ENCODE peak calls at places on chromosome 17, in ten cellular contexts. G is stimulated activated naive CD8-positive, alpha-beta T cell treated with anti-CD3 and anti-CD28 coated beads, Interleukin-15, amount 100 ng/mL, for 72 hours; Q is LHCN-M2; J is WTC11; M is iris pigment epithelial cell; U is BJ; I is thoracic aorta; Z is RCC 7860; Y is aorta; H is MCF 10A. L is an unnamed sample.

GRCh38 chr17:59418732-59419166 is 87.3 kb downstream of the YPEL2 start:
- DNase-seq in G (no peak), Q (no peak), J (no peak), M (no peak), U (no peak), I (no peak), Z (no peak), Y (peak), H (no peak), L (no peak)

GRCh38 chr17:30316736-30317135 is 17.1 kb downstream of the TMIGD1 start:
- DNase-seq in G (no peak), Q (no peak), J (no peak), M (no peak), U (no peak), I (no peak), Z (no peak), Y (no peak), H (no peak), L (no peak)

GRCh38 chr17:20218231-20218630 is 209.1 kb downstream of the SPECC1 start:
- DNase-seq in G (no peak), Q (no peak), J (no peak), M (no peak), U (no peak), I (no peak), Z (no peak), Y (no peak), H (no peak), L (no peak)

GRCh38 chr17:5355416-5356129 is 63.9 kb downstream of the NUP88 start:
- DNase-seq in G (no peak), Q (no peak), J (no peak), M (peak), U (peak), I (no peak), Z (no peak), Y (no peak), H (no peak), L (peak)

GRCh38 chr17:70137451-70138230 is 31.7 kb upstream of the KCNJ2 start:
- DNase-seq in G (peak), Q (peak), J (no peak), M (peak), U (peak), I (peak), Z (peak), Y (no peak), H (peak), L (no peak)

GRCh38 chr17:69812240-69812837 is 262.7 kb upstream of the KCNJ16 start:
- DNase-seq in G (no peak), Q (no peak), J (no peak), M (peak), U (no peak), I (no peak), Z (no peak), Y (no peak), H (peak), L (no peak)

GRCh38 chr17:73467651-73468050 is 155.8 kb upstream of the CDC42EP4 start:
- DNase-seq in G (no peak), Q (no peak), J (no peak), M (no peak), U (no peak), I (no peak), Z (no peak), Y (no peak), H (no peak), L (no peak)

GRCh38 chr17:27327397-27327796 is 33.5 kb downstream of the WSB1 start:
- DNase-seq in G (no peak), Q (no peak), J (no peak), M (no peak), U (no peak), I (no peak), Z (no peak), Y (no peak), H (no peak), L (no peak)

GRCh38 chr17:77774182-77774581 is 184.3 kb upstream of the TNRC6C start:
- DNase-seq in G (no peak), Q (no peak), J (no peak), M (no peak), U (no peak), I (no peak), Z (no peak), Y (no peak), H (no peak), L (no peak)

GRCh38 chr17:66492500-66493123 is 190.2 kb downstream of the PRKCA start:
- DNase-seq in G (no peak), Q (no peak), J (no peak), M (peak), U (no peak), I (no peak), Z (no peak), Y (no peak), H (no peak), L (no peak)

GRCh38 chr17:48908853-48909394 is 717 bp downstream of the UBE2Z start:
- DNase-seq in G (peak), Q (peak), J (peak), M (peak), U (peak), I (peak), Z (peak), Y (peak), H (peak), L (peak)

GRCh38 chr17:27348196-27348595 is 54.3 kb downstream of the WSB1 start:
- DNase-seq in G (no peak), Q (no peak), J (no peak), M (no peak), U (no peak), I (no peak), Z (no peak), Y (no peak), H (no peak), L (no peak)

GRCh38 chr17:34567665-34568064 is 11.7 kb upstream of the TMEM132E start:
- DNase-seq in G (no peak), Q (no peak), J (no peak), M (peak), U (no peak), I (no peak), Z (no peak), Y (no peak), H (no peak), L (no peak)

GRCh38 chr17:71337903-71338302 is 782.9 kb upstream of the SOX9 start:
- DNase-seq in G (no peak), Q (no peak), J (no peak), M (peak), U (no peak), I (no peak), Z (no peak), Y (no peak), H (peak), L (no peak)

GRCh38 chr17:50266384-50267073 is 7.7 kb upstream of the TMEM92 start:
- DNase-seq in G (no peak), Q (peak), J (no peak), M (peak), U (no peak), I (no peak), Z (peak), Y (peak), H (peak), L (no peak)

GRCh38 chr17:7080445-7081041 is 492 bp upstream of the CLEC10A start:
- DNase-seq in G (no peak), Q (no peak), J (no peak), M (no peak), U (no peak), I (no peak), Z (no peak), Y (peak), H (no peak), L (no peak)

GRCh38 chr17:41984454-41984853 is 17.9 kb downstream of the CNP start:
- DNase-seq in G (no peak), Q (no peak), J (no peak), M (no peak), U (no peak), I (no peak), Z (no peak), Y (no peak), H (no peak), L (no peak)

GRCh38 chr17:2081564-2081963 is 26.7 kb downstream of the HIC1 start:
- DNase-seq in G (no peak), Q (peak), J (no peak), M (peak), U (no peak), I (no peak), Z (peak), Y (peak), H (peak), L (no peak)

GRCh38 chr17:35536664-35537160 is 766 bp downstream of the SLFN12L start:
- DNase-seq in G (peak), Q (no peak), J (no peak), M (peak), U (no peak), I (no peak), Z (no peak), Y (no peak), H (no peak), L (no peak)

GRCh38 chr17:47224971-47225370 is 15.8 kb downstream of the MYL4 start:
- DNase-seq in G (no peak), Q (peak), J (no peak), M (peak), U (no peak), I (no peak), Z (no peak), Y (no peak), H (no peak), L (no peak)

GRCh38 chr17:77926967-77927366 is 31.5 kb upstream of the TNRC6C start:
- DNase-seq in G (no peak), Q (no peak), J (no peak), M (no peak), U (no peak), I (no peak), Z (no peak), Y (no peak), H (no peak), L (no peak)

GRCh38 chr17:83070800-83071341 is 8.5 kb upstream of the METRNL start:
- DNase-seq in G (no peak), Q (no peak), J (no peak), M (no peak), U (no peak), I (no peak), Z (no peak), Y (no peak), H (no peak), L (no peak)

GRCh38 chr17:57946798-57947358 is 8.3 kb downstream of the CUEDC1 start:
- DNase-seq in G (peak), Q (peak), J (no peak), M (peak), U (no peak), I (no peak), Z (peak), Y (no peak), H (peak), L (no peak)

GRCh38 chr17:61575352-61575975 is 15.6 kb downstream of the NACA2 start:
- DNase-seq in G (no peak), Q (no peak), J (no peak), M (peak), U (no peak), I (no peak), Z (no peak), Y (no peak), H (no peak), L (no peak)

GRCh38 chr17:231966-232807 is 50.7 kb upstream of the DOC2B start:
- DNase-seq in G (no peak), Q (no peak), J (peak), M (no peak), U (no peak), I (no peak), Z (no peak), Y (peak), H (no peak), L (no peak)

GRCh38 chr17:75091855-75092327 is 4.1 kb downstream of the SLC16A5 start:
- DNase-seq in G (no peak), Q (no peak), J (no peak), M (no peak), U (no peak), I (no peak), Z (no peak), Y (no peak), H (no peak), L (no peak)

GRCh38 chr17:60947100-60947499 is 269.4 kb downstream of the BCAS3 start:
- DNase-seq in G (no peak), Q (peak), J (no peak), M (peak), U (no peak), I (no peak), Z (no peak), Y (no peak), H (peak), L (no peak)

GRCh38 chr17:57861000-57861736 is 11.3 kb upstream of the MRPS23 start:
- DNase-seq in G (peak), Q (no peak), J (peak), M (peak), U (no peak), I (peak), Z (peak), Y (peak), H (no peak), L (peak)

GRCh38 chr17:77128895-77129567 is 11.7 kb upstream of the SEC14L1 start:
- DNase-seq in G (no peak), Q (no peak), J (no peak), M (peak), U (no peak), I (no peak), Z (no peak), Y (no peak), H (peak), L (no peak)

GRCh38 chr17:82016061-82016874 is 6.4 kb downstream of the CENPX start:
- DNase-seq in G (no peak), Q (no peak), J (no peak), M (no peak), U (no peak), I (no peak), Z (no peak), Y (no peak), H (no peak), L (no peak)

GRCh38 chr17:63543822-63544420 is 6.4 kb upstream of the DCAF7 start:
- DNase-seq in G (no peak), Q (no peak), J (no peak), M (no peak), U (no peak), I (no peak), Z (no peak), Y (peak), H (no peak), L (no peak)

GRCh38 chr17:15123593-15124590 is 141.2 kb downstream of the PMP22 start:
- DNase-seq in G (no peak), Q (peak), J (no peak), M (no peak), U (peak), I (no peak), Z (no peak), Y (no peak), H (no peak), L (no peak)

GRCh38 chr17:15475620-15476354 is 8.4 kb upstream of the CDRT4 start:
- DNase-seq in G (no peak), Q (peak), J (no peak), M (peak), U (no peak), I (no peak), Z (no peak), Y (no peak), H (peak), L (no peak)

GRCh38 chr17:68398731-68399637 is 58.3 kb downstream of the WIPI1 start:
- DNase-seq in G (peak), Q (peak), J (peak), M (peak), U (no peak), I (no peak), Z (peak), Y (no peak), H (peak), L (no peak)

L was measured in NCI-H2171 treated with DMSO at 0.1 percent for 48 hours.